ENCODE peak calls at places on chromosomes 3 and 15, in ten cellular contexts. One of them, this sample, is unnamed.

GRCh38 chr15:36632196-36632595 is 52.8 kb downstream of the CDIN1 start:
- DNase-seq in A549: peak
- DNase-seq in dorsolateral prefrontal cortex: no peak
- DNase-seq in breast epithelium: no peak
- DNase-seq in transverse colon: no peak
- DNase-seq in tibial nerve: no peak
- DNase-seq in natural killer cell: no peak
- DNase-seq in lower leg skin: no peak
- DNase-seq in GM13976: no peak
- DNase-seq in psoas muscle: no peak
- DNase-seq in this sample: no peak

GRCh38 chr15:38611228-38611627 is 46.6 kb upstream of the RASGRP1 start:
- DNase-seq in A549: no peak
- DNase-seq in dorsolateral prefrontal cortex: no peak
- DNase-seq in breast epithelium: no peak
- DNase-seq in transverse colon: no peak
- DNase-seq in tibial nerve: no peak
- DNase-seq in natural killer cell: peak
- DNase-seq in lower leg skin: no peak
- DNase-seq in GM13976: no peak
- DNase-seq in psoas muscle: no peak
- DNase-seq in this sample: no peak

GRCh38 chr3:196141866-196142673 is 60.2 kb upstream of the TFRC start:
- DNase-seq in A549: no peak
- DNase-seq in dorsolateral prefrontal cortex: no peak
- DNase-seq in breast epithelium: peak
- DNase-seq in transverse colon: no peak
- DNase-seq in tibial nerve: no peak
- DNase-seq in natural killer cell: no peak
- DNase-seq in lower leg skin: no peak
- DNase-seq in GM13976: peak
- DNase-seq in psoas muscle: no peak
- DNase-seq in this sample: no peak

GRCh38 chr3:56197259-56197965 is 270.9 kb downstream of the ERC2 start:
- DNase-seq in A549: no peak
- DNase-seq in dorsolateral prefrontal cortex: no peak
- DNase-seq in breast epithelium: no peak
- DNase-seq in transverse colon: no peak
- DNase-seq in tibial nerve: no peak
- DNase-seq in natural killer cell: no peak
- DNase-seq in lower leg skin: no peak
- DNase-seq in GM13976: no peak
- DNase-seq in psoas muscle: no peak
- DNase-seq in this sample: no peak

GRCh38 chr3:125151437-125151806 is 61.1 kb downstream of the SLC12A8 start:
- DNase-seq in A549: no peak
- DNase-seq in dorsolateral prefrontal cortex: no peak
- DNase-seq in breast epithelium: no peak
- DNase-seq in transverse colon: no peak
- DNase-seq in tibial nerve: no peak
- DNase-seq in natural killer cell: no peak
- DNase-seq in lower leg skin: no peak
- DNase-seq in GM13976: no peak
- DNase-seq in psoas muscle: no peak
- DNase-seq in this sample: no peak

GRCh38 chr3:72997421-72997961 is 880 bp downstream of the PPP4R2 start:
- DNase-seq in A549: peak
- DNase-seq in dorsolateral prefrontal cortex: no peak
- DNase-seq in breast epithelium: no peak
- DNase-seq in transverse colon: peak
- DNase-seq in tibial nerve: no peak
- DNase-seq in natural killer cell: no peak
- DNase-seq in lower leg skin: no peak
- DNase-seq in GM13976: peak
- DNase-seq in psoas muscle: no peak
- DNase-seq in this sample: peak

GRCh38 chr3:131801566-131801965 is 233.2 kb downstream of the CPNE4 start:
- DNase-seq in A549: no peak
- DNase-seq in dorsolateral prefrontal cortex: no peak
- DNase-seq in breast epithelium: no peak
- DNase-seq in transverse colon: no peak
- DNase-seq in tibial nerve: no peak
- DNase-seq in natural killer cell: no peak
- DNase-seq in lower leg skin: no peak
- DNase-seq in GM13976: no peak
- DNase-seq in psoas muscle: no peak
- DNase-seq in this sample: no peak

GRCh38 chr15:98651581-98652220 is 3.4 kb downstream of the IGF1R start:
- DNase-seq in A549: peak
- DNase-seq in dorsolateral prefrontal cortex: no peak
- DNase-seq in breast epithelium: no peak
- DNase-seq in transverse colon: no peak
- DNase-seq in tibial nerve: no peak
- DNase-seq in natural killer cell: no peak
- DNase-seq in lower leg skin: no peak
- DNase-seq in GM13976: no peak
- DNase-seq in psoas muscle: no peak
- DNase-seq in this sample: no peak

GRCh38 chr3:177057768-177058167 is 139.5 kb downstream of the TBL1XR1 start:
- DNase-seq in A549: no peak
- DNase-seq in dorsolateral prefrontal cortex: no peak
- DNase-seq in breast epithelium: no peak
- DNase-seq in transverse colon: no peak
- DNase-seq in tibial nerve: no peak
- DNase-seq in natural killer cell: no peak
- DNase-seq in lower leg skin: no peak
- DNase-seq in GM13976: peak
- DNase-seq in psoas muscle: no peak
- DNase-seq in this sample: no peak

GRCh38 chr3:149375164-149375823 is 2.2 kb downstream of the TM4SF1 start:
- DNase-seq in A549: peak
- DNase-seq in dorsolateral prefrontal cortex: no peak
- DNase-seq in breast epithelium: no peak
- DNase-seq in transverse colon: no peak
- DNase-seq in tibial nerve: no peak
- DNase-seq in natural killer cell: no peak
- DNase-seq in lower leg skin: no peak
- DNase-seq in GM13976: no peak
- DNase-seq in psoas muscle: no peak
- DNase-seq in this sample: no peak

GRCh38 chr3:149376728-149377407 is 581 bp downstream of the TM4SF1 start:
- DNase-seq in A549: no peak
- DNase-seq in dorsolateral prefrontal cortex: no peak
- DNase-seq in breast epithelium: no peak
- DNase-seq in transverse colon: no peak
- DNase-seq in tibial nerve: no peak
- DNase-seq in natural killer cell: no peak
- DNase-seq in lower leg skin: no peak
- DNase-seq in GM13976: no peak
- DNase-seq in psoas muscle: no peak
- DNase-seq in this sample: no peak

GRCh38 chr3:149375824-149376196 is 1.6 kb downstream of the TM4SF1 start:
- DNase-seq in A549: no peak
- DNase-seq in dorsolateral prefrontal cortex: no peak
- DNase-seq in breast epithelium: no peak
- DNase-seq in transverse colon: no peak
- DNase-seq in tibial nerve: no peak
- DNase-seq in natural killer cell: no peak
- DNase-seq in lower leg skin: no peak
- DNase-seq in GM13976: no peak
- DNase-seq in psoas muscle: no peak
- DNase-seq in this sample: no peak

GRCh38 chr3:149378420-149379388 is 1.3 kb upstream of the TM4SF1 start:
- DNase-seq in A549: no peak
- DNase-seq in dorsolateral prefrontal cortex: no peak
- DNase-seq in breast epithelium: no peak
- DNase-seq in transverse colon: no peak
- DNase-seq in tibial nerve: no peak
- DNase-seq in natural killer cell: no peak
- DNase-seq in lower leg skin: no peak
- DNase-seq in GM13976: no peak
- DNase-seq in psoas muscle: no peak
- DNase-seq in this sample: no peak

GRCh38 chr3:149377408-149378111 is at the start of gene TM4SF1:
- DNase-seq in A549: peak
- DNase-seq in dorsolateral prefrontal cortex: no peak
- DNase-seq in breast epithelium: peak
- DNase-seq in transverse colon: peak
- DNase-seq in tibial nerve: peak
- DNase-seq in natural killer cell: no peak
- DNase-seq in lower leg skin: peak
- DNase-seq in GM13976: no peak
- DNase-seq in psoas muscle: peak
- DNase-seq in this sample: no peak
- TF ChIP-seq CTCF in A549: no peak
- TF ChIP-seq CTCF in dorsolateral prefrontal cortex: no peak
- TF ChIP-seq CTCF in breast epithelium: peak
- TF ChIP-seq CTCF in transverse colon: no peak
- TF ChIP-seq CTCF in tibial nerve: peak
- TF ChIP-seq CTCF in natural killer cell: no peak
- TF ChIP-seq CTCF in lower leg skin: no peak
- TF ChIP-seq CTCF in GM13976: no peak
- TF ChIP-seq CTCF in psoas muscle: no peak
- TF ChIP-seq CTCF in this sample: no peak

GRCh38 chr3:182244222-182244971 is 532.7 kb downstream of the SOX2 start:
- DNase-seq in A549: no peak
- DNase-seq in dorsolateral prefrontal cortex: no peak
- DNase-seq in breast epithelium: no peak
- DNase-seq in transverse colon: no peak
- DNase-seq in tibial nerve: no peak
- DNase-seq in natural killer cell: no peak
- DNase-seq in lower leg skin: no peak
- DNase-seq in GM13976: no peak
- DNase-seq in psoas muscle: no peak
- DNase-seq in this sample: peak

GRCh38 chr3:182246870-182247269 is 535.1 kb downstream of the SOX2 start:
- DNase-seq in A549: no peak
- DNase-seq in dorsolateral prefrontal cortex: no peak
- DNase-seq in breast epithelium: no peak
- DNase-seq in transverse colon: no peak
- DNase-seq in tibial nerve: no peak
- DNase-seq in natural killer cell: no peak
- DNase-seq in lower leg skin: no peak
- DNase-seq in GM13976: no peak
- DNase-seq in psoas muscle: no peak
- DNase-seq in this sample: no peak

GRCh38 chr3:182252802-182253201 is 540.5 kb upstream of the ATP11B start:
- DNase-seq in A549: no peak
- DNase-seq in dorsolateral prefrontal cortex: no peak
- DNase-seq in breast epithelium: no peak
- DNase-seq in transverse colon: no peak
- DNase-seq in tibial nerve: no peak
- DNase-seq in natural killer cell: no peak
- DNase-seq in lower leg skin: no peak
- DNase-seq in GM13976: no peak
- DNase-seq in psoas muscle: no peak
- DNase-seq in this sample: no peak

GRCh38 chr3:182245059-182245458 is 533.3 kb downstream of the SOX2 start:
- DNase-seq in A549: no peak
- DNase-seq in dorsolateral prefrontal cortex: no peak
- DNase-seq in breast epithelium: no peak
- DNase-seq in transverse colon: no peak
- DNase-seq in tibial nerve: no peak
- DNase-seq in natural killer cell: no peak
- DNase-seq in lower leg skin: no peak
- DNase-seq in GM13976: no peak
- DNase-seq in psoas muscle: no peak
- DNase-seq in this sample: no peak

DNA sequence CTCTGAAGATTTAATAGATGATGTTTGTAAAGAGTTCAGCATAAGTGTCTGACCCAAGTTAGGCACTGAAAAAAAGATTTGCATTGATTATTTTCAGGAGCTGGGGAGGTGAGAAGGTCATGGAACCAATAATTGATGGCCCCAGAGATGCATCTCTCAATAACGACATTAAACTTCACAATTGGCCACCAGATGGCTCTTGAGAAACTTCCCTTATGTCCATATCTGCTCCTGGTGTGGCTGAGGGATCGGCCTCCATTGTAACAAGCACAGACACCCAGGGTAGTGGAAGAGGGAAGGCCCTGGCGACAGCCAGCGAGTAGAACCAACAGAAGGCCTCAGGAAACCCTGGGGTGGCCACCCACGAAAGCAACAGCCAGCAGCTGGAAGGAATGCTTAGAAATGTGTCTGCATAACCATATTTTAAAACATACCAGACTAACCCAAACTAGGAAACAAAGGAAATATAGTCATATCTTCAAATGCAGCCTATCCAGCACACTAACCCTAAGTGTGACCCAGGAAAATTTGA is 536.7 kb downstream of the SOX2 start:
- DNase-seq in A549: no peak
- DNase-seq in dorsolateral prefrontal cortex: no peak
- DNase-seq in breast epithelium: no peak
- DNase-seq in transverse colon: no peak
- DNase-seq in tibial nerve: no peak
- DNase-seq in natural killer cell: no peak
- DNase-seq in lower leg skin: no peak
- DNase-seq in GM13976: peak
- DNase-seq in psoas muscle: no peak
- DNase-seq in this sample: no peak
- TF ChIP-seq CTCF in A549: no peak
- TF ChIP-seq CTCF in dorsolateral prefrontal cortex: peak
- TF ChIP-seq CTCF in breast epithelium: no peak
- TF ChIP-seq CTCF in transverse colon: no peak
- TF ChIP-seq CTCF in tibial nerve: no peak
- TF ChIP-seq CTCF in natural killer cell: no peak
- TF ChIP-seq CTCF in lower leg skin: no peak
- TF ChIP-seq CTCF in GM13976: no peak
- TF ChIP-seq CTCF in psoas muscle: no peak
- TF ChIP-seq CTCF in this sample: peak

GRCh38 chr15:88701561-88702095 is 62.8 kb downstream of the ISG20 start:
- DNase-seq in A549: peak
- DNase-seq in dorsolateral prefrontal cortex: no peak
- DNase-seq in breast epithelium: no peak
- DNase-seq in transverse colon: peak
- DNase-seq in tibial nerve: no peak
- DNase-seq in natural killer cell: no peak
- DNase-seq in lower leg skin: no peak
- DNase-seq in GM13976: peak
- DNase-seq in psoas muscle: no peak
- DNase-seq in this sample: no peak
- TF ChIP-seq CTCF in A549: peak
- TF ChIP-seq CTCF in dorsolateral prefrontal cortex: no peak
- TF ChIP-seq CTCF in breast epithelium: no peak
- TF ChIP-seq CTCF in transverse colon: no peak
- TF ChIP-seq CTCF in tibial nerve: no peak
- TF ChIP-seq CTCF in natural killer cell: no peak
- TF ChIP-seq CTCF in lower leg skin: no peak
- TF ChIP-seq CTCF in GM13976: peak
- TF ChIP-seq CTCF in psoas muscle: no peak
- TF ChIP-seq CTCF in this sample: peak

DNA sequence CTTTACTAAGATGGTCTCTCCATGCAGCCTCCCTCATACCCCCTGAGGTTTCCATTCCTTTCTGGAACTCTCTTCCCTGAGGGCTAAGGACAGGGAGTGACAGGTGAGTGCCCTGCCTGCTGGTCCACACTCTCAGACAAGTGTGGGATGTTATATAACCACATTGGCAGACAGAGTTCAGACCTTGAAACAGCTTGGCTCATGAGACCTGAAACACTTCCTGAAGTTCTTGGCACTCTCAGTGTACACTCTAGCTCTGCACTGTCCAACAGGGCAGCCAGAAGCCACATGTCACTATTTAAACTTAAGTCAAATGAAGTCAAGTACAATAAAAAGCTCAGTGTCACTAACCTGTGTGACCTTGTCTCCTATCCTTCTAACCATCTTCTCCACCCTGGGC is 188.5 kb downstream of the ZNF621 start:
- DNase-seq in A549: no peak
- DNase-seq in dorsolateral prefrontal cortex: no peak
- DNase-seq in breast epithelium: no peak
- DNase-seq in transverse colon: no peak
- DNase-seq in tibial nerve: no peak
- DNase-seq in natural killer cell: no peak
- DNase-seq in lower leg skin: no peak
- DNase-seq in GM13976: no peak
- DNase-seq in psoas muscle: no peak
- DNase-seq in this sample: no peak
- TF ChIP-seq CTCF in A549: no peak
- TF ChIP-seq CTCF in dorsolateral prefrontal cortex: no peak
- TF ChIP-seq CTCF in breast epithelium: no peak
- TF ChIP-seq CTCF in transverse colon: no peak
- TF ChIP-seq CTCF in tibial nerve: no peak
- TF ChIP-seq CTCF in natural killer cell: no peak
- TF ChIP-seq CTCF in lower leg skin: no peak
- TF ChIP-seq CTCF in GM13976: no peak
- TF ChIP-seq CTCF in psoas muscle: no peak
- TF ChIP-seq CTCF in this sample: no peak